ENCODE peak calls at places on chromosomes 16 and 17, in four cellular contexts. One of them, this sample, is unnamed.

GRCh38 chr17:43988301-43988700 is 16.1 kb upstream of the NAGS start:
- DNase-seq in lung: no peak
- DNase-seq in psoas muscle: no peak
- DNase-seq in PC-9: no peak
- DNase-seq in this sample: no peak

GRCh38 chr17:12620200-12620720 is 45.4 kb upstream of the MYOCD start:
- DNase-seq in psoas muscle: no peak
- DNase-seq in PC-9: no peak
- DNase-seq in lung: no peak
- DNase-seq in this sample: no peak

GRCh38 chr16:13997933-13998332 is 73.2 kb upstream of the MRTFB start:
- DNase-seq in lung: no peak
- DNase-seq in psoas muscle: no peak
- DNase-seq in PC-9: no peak
- DNase-seq in this sample: no peak

GRCh38 chr17:6269474-6269873 is 165.4 kb downstream of the AIPL1 start:
- DNase-seq in lung: no peak
- DNase-seq in PC-9: peak; percentile 10
- DNase-seq in psoas muscle: no peak
- DNase-seq in this sample: no peak

GRCh38 chr17:17055286-17056166 is 13.3 kb downstream of the MPRIP start:
- DNase-seq in PC-9: peak; percentile 50
- DNase-seq in lung: no peak
- DNase-seq in psoas muscle: no peak
- DNase-seq in this sample: no peak

GRCh38 chr16:67654069-67654911 is 5.8 kb downstream of the ACD start:
- DNase-seq in PC-9: no peak
- DNase-seq in lung: no peak
- DNase-seq in psoas muscle: no peak
- DNase-seq in this sample: peak; percentile 10

GRCh38 chr16:74052006-74052405 is 244.6 kb upstream of the PSMD7 start:
- DNase-seq in psoas muscle: no peak
- DNase-seq in lung: no peak
- DNase-seq in PC-9: no peak
- DNase-seq in this sample: no peak

GRCh38 chr17:9908649-9909042 is 3.6 kb upstream of the RCVRN start:
- DNase-seq in lung: no peak
- DNase-seq in PC-9: no peak
- DNase-seq in psoas muscle: no peak
- DNase-seq in this sample: no peak

GRCh38 chr17:62653831-62654829 is 26.7 kb downstream of the MRC2 start:
- DNase-seq in PC-9: no peak
- DNase-seq in lung: peak; percentile 56
- DNase-seq in psoas muscle: peak; percentile 81
- DNase-seq in this sample: peak; percentile 76

GRCh38 chr16:66491716-66492064 is 58.2 kb downstream of the TK2 start:
- DNase-seq in PC-9: no peak
- DNase-seq in lung: no peak
- DNase-seq in psoas muscle: no peak
- DNase-seq in this sample: no peak

GRCh38 chr17:4161179-4161559 is 18.2 kb downstream of the CYB5D2 start:
- DNase-seq in psoas muscle: peak; percentile 55
- DNase-seq in lung: peak; percentile 40
- DNase-seq in PC-9: peak; percentile 91
- DNase-seq in this sample: no peak

GRCh38 chr17:77634710-77635109 is 323.8 kb upstream of the TNRC6C start:
- DNase-seq in psoas muscle: no peak
- DNase-seq in lung: no peak
- DNase-seq in PC-9: no peak
- DNase-seq in this sample: no peak

GRCh38 chr16:73047221-73047535 is 750 bp downstream of the ZFHX3 start:
- DNase-seq in psoas muscle: no peak
- DNase-seq in lung: no peak
- DNase-seq in PC-9: no peak
- DNase-seq in this sample: no peak

GRCh38 chr16:88936008-88936912 is 40.7 kb downstream of the CBFA2T3 start:
- DNase-seq in lung: no peak
- DNase-seq in psoas muscle: no peak
- DNase-seq in PC-9: peak; percentile 80
- DNase-seq in this sample: peak; percentile 53

GRCh38 chr17:76735006-76735405 is 2.1 kb downstream of the SRSF2 start:
- DNase-seq in lung: no peak
- DNase-seq in PC-9: no peak
- DNase-seq in psoas muscle: no peak
- DNase-seq in this sample: no peak

DNA sequence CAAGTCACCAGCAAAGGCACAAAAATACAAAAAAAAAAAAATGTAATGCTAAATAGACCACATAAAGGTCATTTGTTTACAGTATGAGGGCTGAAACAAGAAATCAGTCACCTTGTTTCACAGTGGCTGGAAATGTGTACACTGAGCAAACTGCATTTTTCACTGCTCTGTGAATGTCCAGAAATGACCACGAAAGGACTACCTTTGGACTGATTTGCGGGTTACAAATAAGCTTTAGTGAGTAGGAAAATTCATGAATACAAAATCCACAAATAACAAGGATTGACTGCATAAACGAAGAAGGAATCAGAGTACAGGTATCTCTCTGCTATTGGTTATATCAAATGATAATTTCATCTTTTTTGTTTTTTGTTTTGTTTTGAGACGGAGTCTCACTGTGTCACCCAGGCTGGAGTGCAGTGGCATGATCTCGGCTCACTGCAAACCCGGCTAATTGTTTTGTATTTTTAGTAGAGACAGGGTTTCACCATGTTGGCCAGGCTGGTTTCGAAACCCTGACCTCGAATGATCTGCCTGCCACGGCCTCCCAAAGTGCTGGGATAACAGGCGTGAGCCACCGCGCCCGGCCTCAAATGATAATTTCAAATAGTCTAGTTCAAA is 30.5 kb downstream of the CYTH1 start:
- DNase-seq in psoas muscle: no peak
- DNase-seq in PC-9: no peak
- DNase-seq in lung: no peak
- DNase-seq in this sample: no peak
- H3K4me1 ChIP-seq in psoas muscle: peaks cover 49% of the 10 kb centered on the region
- H3K4me1 ChIP-seq in PC-9: peaks cover 16% of the 10 kb centered on the region
- H3K4me1 ChIP-seq in lung: peaks cover 15% of the 10 kb centered on the region
- H3K4me1 ChIP-seq in this sample: peaks cover 23% of the 10 kb centered on the region

DNA sequence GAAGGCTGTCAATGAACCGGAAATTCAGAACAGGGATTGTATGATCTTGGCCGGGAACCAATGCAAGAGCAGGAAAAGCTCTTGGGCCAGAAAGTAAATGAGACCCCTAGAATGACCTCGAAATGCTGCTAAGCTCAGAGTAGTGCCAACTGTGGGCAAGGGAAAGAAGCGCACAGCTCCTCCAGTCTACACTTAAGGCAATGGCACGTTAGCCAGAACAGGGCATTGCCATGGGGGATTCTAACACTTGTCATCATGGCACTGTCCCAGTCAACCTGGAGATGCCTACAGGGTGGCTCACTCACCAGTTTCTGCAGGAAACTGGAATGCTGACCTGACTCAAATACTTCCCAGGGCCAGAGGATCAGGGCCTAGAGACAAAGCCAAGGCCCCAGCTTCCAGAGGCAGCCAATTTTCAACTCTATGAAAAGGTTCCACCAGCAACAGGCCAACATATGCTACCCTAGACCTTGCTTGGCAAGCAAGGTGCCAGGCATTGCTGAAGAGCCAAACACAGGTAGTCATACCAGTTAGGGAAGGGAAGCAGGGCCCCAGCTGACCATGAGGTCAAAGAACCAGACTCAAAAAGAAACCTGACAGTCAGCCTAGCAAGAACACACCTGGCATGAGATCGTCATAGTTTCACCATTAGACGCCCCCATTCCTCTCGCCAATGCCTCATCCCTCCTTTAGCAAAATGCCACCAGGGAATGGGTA is 34.9 kb downstream of the ARHGAP17 start:
- DNase-seq in psoas muscle: peak; percentile 53
- DNase-seq in lung: no peak
- DNase-seq in PC-9: peak; percentile 61
- DNase-seq in this sample: no peak
- H3K4me1 ChIP-seq in psoas muscle: peaks cover 73% of the 10 kb centered on the region
- H3K4me1 ChIP-seq in lung: peaks cover 14% of the 10 kb centered on the region
- H3K4me1 ChIP-seq in PC-9: peaks cover 30% of the 10 kb centered on the region
- H3K4me1 ChIP-seq in this sample: peaks cover 80% of the 10 kb centered on the region

DNA sequence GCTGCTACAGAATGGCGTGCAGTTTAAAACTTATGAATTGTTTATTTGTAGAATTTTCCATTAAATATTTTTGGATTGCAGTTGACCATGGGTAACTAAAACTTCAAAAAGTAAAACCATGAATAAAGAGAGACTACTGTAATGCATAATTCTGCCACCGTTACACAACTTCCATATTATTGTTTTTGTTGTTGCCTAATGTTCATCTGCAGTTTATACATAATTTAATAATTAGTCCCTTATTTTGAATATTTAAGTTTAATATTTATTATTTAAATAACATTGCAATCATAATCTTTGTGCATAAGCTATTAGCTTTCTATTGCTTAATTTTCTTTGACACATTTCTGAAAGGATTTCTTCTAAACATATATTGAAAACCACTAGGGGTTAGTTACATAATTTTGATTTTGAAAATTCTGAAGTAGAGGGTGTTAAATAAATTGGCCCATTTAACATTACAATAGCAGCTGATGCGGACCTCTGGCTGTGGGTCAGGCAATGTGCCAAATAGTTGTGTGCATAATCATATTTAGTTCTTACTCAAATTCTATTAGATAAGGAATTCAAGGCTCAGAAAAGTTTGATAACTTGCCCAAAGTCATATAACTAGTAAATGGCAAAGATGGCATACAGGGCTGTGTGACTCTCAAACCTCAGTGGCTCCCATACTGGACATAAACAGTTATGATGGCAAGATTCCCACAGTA is 31.1 kb downstream of the PPM1E start:
- DNase-seq in psoas muscle: no peak
- DNase-seq in lung: no peak
- DNase-seq in PC-9: peak; percentile 29
- DNase-seq in this sample: no peak
- H3K4me1 ChIP-seq in psoas muscle: no peaks in the 10 kb centered on the region
- H3K4me1 ChIP-seq in lung: no peaks in the 10 kb centered on the region
- H3K4me1 ChIP-seq in PC-9: peaks cover 18% of the 10 kb centered on the region
- H3K4me1 ChIP-seq in this sample: no peaks in the 10 kb centered on the region

GRCh38 chr16:29820271-29820701 is at the start of gene MVP:
- DNase-seq in lung: peak; percentile 77
- DNase-seq in PC-9: peak; percentile 69
- DNase-seq in psoas muscle: peak; percentile 68
- DNase-seq in this sample: peak; percentile 62
- H3K4me1 ChIP-seq in lung: peaks cover 18% of the 10 kb centered on the region
- H3K4me1 ChIP-seq in PC-9: peaks cover 68% of the 10 kb centered on the region
- H3K4me1 ChIP-seq in psoas muscle: peaks cover 48% of the 10 kb centered on the region
- H3K4me1 ChIP-seq in this sample: peaks cover 67% of the 10 kb centered on the region

GRCh38 chr17:79428988-79429387 is 181.9 kb downstream of the RBFOX3 start:
- DNase-seq in psoas muscle: no peak
- DNase-seq in PC-9: no peak
- DNase-seq in lung: no peak
- DNase-seq in this sample: no peak
- H3K4me1 ChIP-seq in psoas muscle: no peaks in the 10 kb centered on the region
- H3K4me1 ChIP-seq in PC-9: no peaks in the 10 kb centered on the region
- H3K4me1 ChIP-seq in lung: no peaks in the 10 kb centered on the region
- H3K4me1 ChIP-seq in this sample: no peaks in the 10 kb centered on the region

This sample was measured in heart right ventricle.